ENCODE peak calls at places on chromosomes 7 and 10, in ten cellular contexts. I is lower lobe of right lung, H is tibial artery, C is right lobe of liver, W is coronary artery, E is esophagus squamous epithelium, Z is upper lobe of right lung, S is cardiac muscle cell, X is heart left ventricle, U is heart right ventricle. O is an unnamed sample.

GRCh38 chr10:86365346-86366032 is 1.1 kb downstream of the GRID1 start:
- DNase-seq in E (no peak), X (no peak), I (no peak), S (no peak), W (peak), Z (peak), H (peak), U (no peak), C (peak), O (no peak)

GRCh38 chr7:130272456-130273080 is 5.9 kb downstream of the CPA2 start:
- DNase-seq in X (peak), U (no peak), H (no peak), W (no peak), C (no peak), S (no peak), Z (no peak), I (no peak), E (no peak), O (peak)

GRCh38 chr7:55400191-55400590 is 35.1 kb downstream of the LANCL2 start:
- DNase-seq in W (no peak), I (no peak), E (no peak), H (no peak), U (no peak), Z (no peak), C (no peak), S (no peak), X (no peak), O (no peak)

GRCh38 chr7:157711353-157711888 is 374.6 kb downstream of the DNAJB6 start:
- DNase-seq in S (no peak), Z (peak), I (peak), W (peak), C (no peak), U (no peak), X (no peak), H (peak), E (no peak), O (no peak)

GRCh38 chr10:73998623-73999622 is 1.0 kb downstream of the VCL start:
- DNase-seq in I (peak), X (peak), Z (peak), H (peak), E (no peak), S (peak), C (peak), U (peak), W (peak), O (peak)

GRCh38 chr10:119028900-119029612 is 458 bp upstream of the NANOS1 start:
- DNase-seq in U (peak), W (peak), E (peak), X (peak), H (peak), C (peak), I (peak), S (peak), Z (peak), O (peak)

GRCh38 chr7:66255533-66256100 is 50.5 kb downstream of the TPST1 start:
- DNase-seq in E (no peak), H (no peak), X (no peak), U (no peak), S (peak), W (no peak), C (no peak), Z (no peak), I (no peak), O (peak)

GRCh38 chr7:300546-301290 is 10.7 kb downstream of the FOXL3 start:
- DNase-seq in I (no peak), E (no peak), S (no peak), W (no peak), Z (peak), C (no peak), H (peak), U (no peak), X (no peak), O (no peak)

GRCh38 chr10:101397140-101397539 is 43.2 kb downstream of the BTRC start:
- DNase-seq in X (peak), Z (no peak), C (no peak), E (no peak), I (no peak), U (peak), S (peak), H (no peak), W (no peak), O (peak)

GRCh38 chr7:70556761-70557160 is 575.2 kb upstream of the GALNT17 start:
- DNase-seq in E (no peak), X (no peak), I (no peak), W (no peak), U (no peak), S (no peak), Z (no peak), H (no peak), C (no peak), O (no peak)

GRCh38 chr10:69789164-69789576 is 12.5 kb upstream of the COL13A1 start:
- DNase-seq in Z (no peak), W (no peak), I (no peak), H (no peak), E (no peak), U (no peak), C (no peak), X (no peak), S (no peak), O (peak)

GRCh38 chr7:11988186-11988585 is 156.2 kb upstream of the THSD7A start:
- DNase-seq in U (no peak), H (no peak), C (no peak), W (no peak), X (no peak), S (no peak), I (no peak), E (no peak), Z (no peak), O (no peak)

GRCh38 chr7:70776627-70777101 is 355.3 kb upstream of the GALNT17 start:
- DNase-seq in C (no peak), Z (no peak), U (no peak), I (no peak), W (no peak), E (no peak), X (no peak), S (peak), H (no peak), O (no peak)

GRCh38 chr7:143299840-143300239 is 11.7 kb downstream of the CASP2 start:
- DNase-seq in W (no peak), I (no peak), C (peak), U (no peak), X (peak), Z (no peak), E (no peak), H (no peak), S (peak), O (no peak)

GRCh38 chr10:15314482-15315070 is 56.5 kb downstream of the FAM171A1 start:
- DNase-seq in C (no peak), Z (no peak), E (no peak), X (no peak), S (no peak), H (no peak), I (no peak), W (no peak), U (no peak), O (no peak)

GRCh38 chr10:132528064-132528800 is 9.4 kb upstream of the INPP5A start:
- DNase-seq in U (peak), S (no peak), X (peak), E (no peak), Z (no peak), H (peak), C (no peak), I (peak), W (peak), O (no peak)

GRCh38 chr10:100551231-100551630 is 15.5 kb downstream of the HIF1AN start:
- DNase-seq in H (no peak), X (no peak), Z (no peak), E (no peak), W (no peak), S (no peak), U (no peak), I (no peak), C (no peak), O (no peak)

GRCh38 chr7:143321734-143322133 is 5.8 kb downstream of the CLCN1 start:
- DNase-seq in S (no peak), W (no peak), I (peak), X (peak), C (peak), Z (no peak), U (no peak), E (no peak), H (no peak), O (no peak)

GRCh38 chr10:71059059-71059818 is 153.1 kb upstream of the UNC5B start:
- DNase-seq in Z (no peak), X (no peak), H (peak), C (no peak), E (no peak), W (no peak), I (no peak), S (peak), U (no peak), O (no peak)

GRCh38 chr10:91340613-91341362 is 69.4 kb upstream of the HECTD2 start:
- DNase-seq in Z (no peak), X (no peak), E (no peak), C (no peak), U (no peak), H (peak), W (no peak), I (no peak), S (peak), O (peak)

GRCh38 chr10:132589681-132590080 is 52.1 kb downstream of the INPP5A start:
- DNase-seq in I (no peak), X (no peak), E (no peak), W (no peak), U (no peak), H (no peak), S (no peak), Z (no peak), C (no peak), O (no peak)

GRCh38 chr10:109978481-109978880 is 29.3 kb upstream of the ADD3 start:
- DNase-seq in W (no peak), E (no peak), Z (no peak), H (no peak), C (no peak), X (peak), U (peak), I (no peak), S (peak), O (peak)

GRCh38 chr7:123774498-123774897 is 25.7 kb upstream of the WASL start:
- DNase-seq in U (no peak), C (no peak), Z (no peak), X (no peak), H (no peak), S (no peak), W (no peak), E (no peak), I (no peak), O (no peak)

GRCh38 chr10:121975295-121976086 is 474 bp upstream of the NSMCE4A start:
- DNase-seq in E (no peak), W (no peak), S (no peak), Z (no peak), H (no peak), U (no peak), I (no peak), X (no peak), C (no peak), O (no peak)
- TF ChIP-seq CTCF in E (peak), W (peak), S (no peak), Z (peak), H (no peak), U (peak), I (peak), X (peak), C (peak), O (peak)

DNA sequence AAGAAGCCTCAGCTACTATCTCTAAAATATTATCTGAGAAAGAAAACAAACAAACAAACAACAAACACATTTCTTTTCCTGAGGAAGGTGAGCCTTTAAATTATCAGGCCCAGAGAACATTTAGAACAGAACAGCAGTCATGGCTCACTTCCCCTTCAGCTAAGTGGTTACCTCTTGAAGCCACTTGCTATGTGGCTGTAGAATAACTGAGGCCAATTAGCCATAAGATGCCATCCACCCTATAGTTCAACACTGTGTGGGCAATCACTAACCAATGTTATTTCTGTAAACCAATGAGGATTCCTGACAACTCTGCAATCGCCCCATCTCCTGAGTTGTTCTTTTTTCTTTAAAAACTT is 3.7 kb upstream of the UPP1 start:
- DNase-seq in U (no peak), W (no peak), H (no peak), X (no peak), C (no peak), S (no peak), I (no peak), Z (no peak), E (no peak), O (no peak)
- H3K27ac ChIP-seq in U (peak), W (peak), H (peak), X (peak), C (peak), S (no peak), I (peak), Z (peak), E (peak), O (peak)

GRCh38 chr7:82477733-82478515 is 34.3 kb upstream of the CACNA2D1 start:
- DNase-seq in I (no peak), Z (no peak), E (no peak), C (no peak), X (no peak), U (no peak), W (no peak), S (no peak), H (no peak), O (no peak)

GRCh38 chr7:82481499-82482097 is 38.0 kb upstream of the CACNA2D1 start:
- DNase-seq in W (no peak), Z (no peak), C (no peak), S (peak), X (no peak), E (no peak), U (no peak), I (no peak), H (no peak), O (peak)
- TF ChIP-seq CTCF in W (peak), Z (peak), C (peak), S (peak), X (peak), E (peak), U (peak), I (peak), H (peak), O (peak)

DNA sequence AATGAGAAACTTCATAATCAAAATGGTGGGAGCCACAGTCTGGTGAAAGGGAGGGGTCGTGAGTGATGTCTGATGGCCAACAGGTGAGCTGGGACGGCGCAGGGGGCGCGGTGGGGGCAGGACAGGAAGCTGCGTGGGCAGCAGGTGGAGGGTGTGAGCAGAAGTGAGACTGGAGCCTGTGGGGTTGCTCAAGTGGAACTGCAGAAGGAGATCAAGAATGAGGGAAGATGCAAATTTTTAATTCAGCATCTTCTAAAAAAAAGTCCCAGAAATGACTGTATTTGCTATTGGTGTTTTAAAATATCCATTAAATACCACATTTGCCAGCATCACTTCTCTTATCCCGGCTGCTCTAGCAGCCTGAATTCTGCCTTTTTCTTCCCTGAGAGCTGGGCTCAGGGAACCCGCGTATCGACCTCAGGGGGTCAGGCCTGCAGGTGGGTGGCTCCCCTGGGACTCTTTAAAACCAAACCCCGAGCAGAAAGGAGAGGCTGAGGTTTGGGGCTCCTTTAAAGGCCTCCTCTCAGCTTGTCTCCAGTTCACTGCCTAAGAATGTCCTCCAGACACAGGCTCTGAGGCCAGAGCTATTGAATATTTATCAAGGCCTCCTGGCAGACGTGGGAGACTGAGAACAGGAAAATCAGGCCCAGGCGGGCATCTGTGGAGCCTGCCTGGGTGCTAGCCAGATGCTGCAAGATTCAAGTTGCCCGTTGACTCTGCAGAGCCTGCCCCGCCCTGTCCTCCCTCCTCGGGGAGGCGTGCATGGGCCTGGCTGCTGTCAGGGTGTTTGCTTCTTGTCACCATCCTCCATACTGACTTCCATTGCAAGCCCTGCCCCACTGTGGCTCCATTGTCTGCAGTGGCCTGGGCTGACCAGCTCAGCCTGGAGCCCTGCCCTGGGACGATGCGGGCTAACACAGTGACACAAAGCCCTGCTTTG is 53.9 kb downstream of the SYPL1 start:
- DNase-seq in W (peak), Z (peak), H (no peak), S (no peak), I (peak), C (no peak), X (no peak), E (peak), U (no peak), O (peak)
- H3K27ac ChIP-seq in W (no peak), Z (no peak), H (no peak), S (no peak), I (no peak), C (no peak), X (peak), E (peak), U (no peak), O (peak)

DNA sequence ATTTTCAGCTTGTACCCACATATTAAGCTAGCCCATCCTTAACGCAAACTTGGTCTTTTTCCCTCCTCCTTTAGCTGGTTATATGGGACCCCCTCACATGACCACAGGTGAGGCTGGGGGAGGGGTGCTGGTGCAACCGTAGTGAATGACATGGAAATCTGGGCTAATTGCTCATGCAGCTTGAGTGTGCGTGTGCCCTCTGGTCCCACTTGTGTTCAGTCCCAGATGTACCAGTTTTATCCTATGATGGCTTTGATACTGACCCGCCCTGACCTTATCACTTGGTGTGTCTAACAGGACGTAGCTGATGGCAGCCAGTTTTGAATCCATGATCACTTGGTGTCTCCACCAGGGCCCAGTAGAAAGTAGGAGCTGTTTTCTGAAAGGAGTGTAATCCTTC is 5.1 kb upstream of the ZC3HAV1 start:
- DNase-seq in I (no peak), X (no peak), S (no peak), U (no peak), C (no peak), H (no peak), E (no peak), W (no peak), Z (no peak), O (no peak)
- TF ChIP-seq CTCF in I (no peak), X (no peak), S (no peak), U (no peak), C (no peak), H (no peak), E (no peak), W (no peak), Z (no peak), O (no peak)

DNA sequence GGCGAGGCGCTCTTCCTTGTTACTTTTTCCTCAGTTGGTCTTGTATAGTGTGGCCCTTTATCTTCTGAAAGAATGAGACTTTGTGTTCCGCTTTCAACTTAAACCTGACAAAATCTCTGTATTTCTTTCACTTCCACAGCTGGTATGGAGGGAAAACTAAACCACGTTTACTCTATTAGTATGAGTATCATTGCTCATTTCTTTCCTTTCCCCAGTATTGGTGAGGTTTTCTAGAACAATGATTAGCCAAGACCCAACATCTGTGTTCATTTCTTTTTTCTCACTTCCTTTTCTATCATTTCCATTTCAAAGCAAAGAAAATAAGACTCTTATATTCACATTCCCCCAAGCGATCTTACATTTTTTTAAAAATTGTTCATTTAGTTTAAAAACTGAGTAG is 165.3 kb downstream of the PAXIP1 start:
- DNase-seq in I (no peak), E (no peak), W (no peak), S (no peak), C (no peak), H (no peak), X (no peak), Z (no peak), U (no peak), O (no peak)
- H3K27ac ChIP-seq in I (no peak), E (no peak), W (no peak), S (no peak), C (no peak), H (no peak), X (no peak), Z (no peak), U (no peak), O (no peak)